ENCODE peak calls at places on chromosomes 5 and 9, in four cellular contexts. One of them, this sample, is unnamed.

GRCh38 chr9:22084336-22085035 is 75.4 kb upstream of the CDKN2B start:
- DNase-seq in effector memory CD4-positive, alpha-beta T cell: no peak
- DNase-seq in A549: no peak
- DNase-seq in thyroid gland: no peak
- DNase-seq in this sample: no peak

GRCh38 chr5:177349762-177350161 is 1.7 kb downstream of the LMAN2 start:
- DNase-seq in effector memory CD4-positive, alpha-beta T cell: no peak
- DNase-seq in A549: no peak
- DNase-seq in thyroid gland: no peak
- DNase-seq in this sample: no peak

GRCh38 chr5:157390179-157390923 is 69.7 kb upstream of the NIPAL4 start:
- DNase-seq in effector memory CD4-positive, alpha-beta T cell: peak
- DNase-seq in A549: peak
- DNase-seq in thyroid gland: no peak
- DNase-seq in this sample: no peak

GRCh38 chr5:138344887-138345622 is 7.0 kb downstream of the FAM53C start:
- DNase-seq in effector memory CD4-positive, alpha-beta T cell: no peak
- DNase-seq in A549: no peak
- DNase-seq in thyroid gland: no peak
- DNase-seq in this sample: no peak

GRCh38 chr9:37174247-37174646 is 53.9 kb downstream of the ZCCHC7 start:
- DNase-seq in effector memory CD4-positive, alpha-beta T cell: no peak
- DNase-seq in A549: no peak
- DNase-seq in thyroid gland: no peak
- DNase-seq in this sample: no peak

GRCh38 chr5:57862471-57863282 is 380.1 kb upstream of the ACTBL2 start:
- DNase-seq in effector memory CD4-positive, alpha-beta T cell: no peak
- DNase-seq in A549: no peak
- DNase-seq in thyroid gland: no peak
- DNase-seq in this sample: no peak

GRCh38 chr5:67263656-67264055 is 67.1 kb upstream of the CD180 start:
- DNase-seq in effector memory CD4-positive, alpha-beta T cell: no peak
- DNase-seq in A549: no peak
- DNase-seq in thyroid gland: no peak
- DNase-seq in this sample: no peak

GRCh38 chr5:5326126-5326758 is 96.2 kb upstream of the ICE1 start:
- DNase-seq in effector memory CD4-positive, alpha-beta T cell: no peak
- DNase-seq in A549: no peak
- DNase-seq in thyroid gland: no peak
- DNase-seq in this sample: no peak

GRCh38 chr5:140690941-140691924 is at the start of the genes HARS1 and HARS2:
- DNase-seq in effector memory CD4-positive, alpha-beta T cell: peak
- DNase-seq in A549: peak
- DNase-seq in thyroid gland: peak
- DNase-seq in this sample: peak

GRCh38 chr9:37325778-37326177 is 96.7 kb upstream of the GRHPR start:
- DNase-seq in effector memory CD4-positive, alpha-beta T cell: no peak
- DNase-seq in A549: no peak
- DNase-seq in thyroid gland: peak
- DNase-seq in this sample: no peak

GRCh38 chr9:73995836-73996235 is 501.3 kb upstream of the RORB start:
- DNase-seq in effector memory CD4-positive, alpha-beta T cell: no peak
- DNase-seq in A549: no peak
- DNase-seq in thyroid gland: no peak
- DNase-seq in this sample: no peak

GRCh38 chr9:3508531-3509374 is 17.0 kb downstream of the RFX3 start:
- DNase-seq in effector memory CD4-positive, alpha-beta T cell: no peak
- DNase-seq in A549: no peak
- DNase-seq in thyroid gland: no peak
- DNase-seq in this sample: no peak

GRCh38 chr9:93808115-93809029 is 146.8 kb downstream of the BARX1 start:
- DNase-seq in effector memory CD4-positive, alpha-beta T cell: no peak
- DNase-seq in A549: no peak
- DNase-seq in thyroid gland: no peak
- DNase-seq in this sample: no peak

GRCh38 chr5:179820483-179821297 is at the start of gene SQSTM1:
- DNase-seq in effector memory CD4-positive, alpha-beta T cell: peak
- DNase-seq in A549: no peak
- DNase-seq in thyroid gland: peak
- DNase-seq in this sample: no peak

GRCh38 chr9:124698265-124698664 is 72.8 kb downstream of the NR6A1 start:
- DNase-seq in effector memory CD4-positive, alpha-beta T cell: no peak
- DNase-seq in A549: no peak
- DNase-seq in thyroid gland: no peak
- DNase-seq in this sample: no peak

GRCh38 chr5:113267361-113267900 is 167.4 kb downstream of the TSSK1B start:
- DNase-seq in effector memory CD4-positive, alpha-beta T cell: no peak
- DNase-seq in A549: no peak
- DNase-seq in thyroid gland: no peak
- DNase-seq in this sample: no peak

GRCh38 chr9:114830546-114830945 is 24.7 kb upstream of the TNFSF15 start:
- DNase-seq in effector memory CD4-positive, alpha-beta T cell: no peak
- DNase-seq in A549: no peak
- DNase-seq in thyroid gland: no peak
- DNase-seq in this sample: no peak

GRCh38 chr5:63719147-63719546 is 243.1 kb downstream of the HTR1A start:
- DNase-seq in effector memory CD4-positive, alpha-beta T cell: no peak
- DNase-seq in A549: no peak
- DNase-seq in thyroid gland: no peak
- DNase-seq in this sample: no peak

GRCh38 chr5:133842846-133843725 is 125.3 kb downstream of the C5orf15 start:
- DNase-seq in effector memory CD4-positive, alpha-beta T cell: no peak
- DNase-seq in A549: no peak
- DNase-seq in thyroid gland: no peak
- DNase-seq in this sample: no peak

GRCh38 chr9:133558191-133559126 is 24.0 kb downstream of the ADAMTSL2 start:
- DNase-seq in effector memory CD4-positive, alpha-beta T cell: no peak
- DNase-seq in A549: peak
- DNase-seq in thyroid gland: no peak
- DNase-seq in this sample: no peak

GRCh38 chr5:172859966-172860365 is 25.9 kb downstream of the ERGIC1 start:
- DNase-seq in effector memory CD4-positive, alpha-beta T cell: no peak
- DNase-seq in A549: no peak
- DNase-seq in thyroid gland: peak
- DNase-seq in this sample: no peak

GRCh38 chr5:116176124-116176523 is 91.3 kb downstream of the COMMD10 start:
- DNase-seq in effector memory CD4-positive, alpha-beta T cell: no peak
- DNase-seq in A549: no peak
- DNase-seq in thyroid gland: no peak
- DNase-seq in this sample: no peak

GRCh38 chr5:142817961-142818431 is 47.8 kb downstream of the ARHGAP26 start:
- DNase-seq in effector memory CD4-positive, alpha-beta T cell: no peak
- DNase-seq in A549: no peak
- DNase-seq in thyroid gland: peak
- DNase-seq in this sample: no peak

GRCh38 chr5:31722111-31722510 is 83.2 kb downstream of the PDZD2 start:
- DNase-seq in effector memory CD4-positive, alpha-beta T cell: no peak
- DNase-seq in A549: no peak
- DNase-seq in thyroid gland: no peak
- DNase-seq in this sample: no peak

GRCh38 chr9:116193636-116194035 is 40.0 kb downstream of the PAPPA start:
- DNase-seq in effector memory CD4-positive, alpha-beta T cell: no peak
- DNase-seq in A549: no peak
- DNase-seq in thyroid gland: no peak
- DNase-seq in this sample: no peak

GRCh38 chr9:120655005-120655622 is 59.2 kb downstream of the MEGF9 start:
- DNase-seq in effector memory CD4-positive, alpha-beta T cell: no peak
- DNase-seq in A549: no peak
- DNase-seq in thyroid gland: no peak
- DNase-seq in this sample: no peak

GRCh38 chr5:109387408-109387974 is 22.3 kb downstream of the PJA2 start:
- DNase-seq in effector memory CD4-positive, alpha-beta T cell: no peak
- DNase-seq in A549: no peak
- DNase-seq in thyroid gland: no peak
- DNase-seq in this sample: no peak

GRCh38 chr9:135559606-135560005 is 1.9 kb upstream of the PAEP start:
- DNase-seq in effector memory CD4-positive, alpha-beta T cell: no peak
- DNase-seq in A549: no peak
- DNase-seq in thyroid gland: no peak
- DNase-seq in this sample: no peak

GRCh38 chr5:176489077-176489476 is 40.9 kb downstream of the FAF2 start:
- DNase-seq in effector memory CD4-positive, alpha-beta T cell: no peak
- DNase-seq in A549: no peak
- DNase-seq in thyroid gland: no peak
- DNase-seq in this sample: no peak

GRCh38 chr5:179152941-179153340 is 92.8 kb downstream of the ZNF354C start:
- DNase-seq in effector memory CD4-positive, alpha-beta T cell: no peak
- DNase-seq in A549: no peak
- DNase-seq in thyroid gland: no peak
- DNase-seq in this sample: no peak

GRCh38 chr5:174251305-174251704 is 205.8 kb downstream of the NSG2 start:
- DNase-seq in effector memory CD4-positive, alpha-beta T cell: no peak
- DNase-seq in A549: no peak
- DNase-seq in thyroid gland: no peak
- DNase-seq in this sample: no peak

GRCh38 chr5:74889523-74890105 is 23.4 kb upstream of the FAM169A start:
- DNase-seq in effector memory CD4-positive, alpha-beta T cell: no peak
- DNase-seq in A549: no peak
- DNase-seq in thyroid gland: no peak
- DNase-seq in this sample: peak

GRCh38 chr9:32431196-32431595 is 46.8 kb downstream of the ACO1 start:
- DNase-seq in effector memory CD4-positive, alpha-beta T cell: no peak
- DNase-seq in A549: no peak
- DNase-seq in thyroid gland: no peak
- DNase-seq in this sample: no peak

GRCh38 chr5:75049581-75050274 is 2.6 kb downstream of the GCNT4 start:
- DNase-seq in effector memory CD4-positive, alpha-beta T cell: no peak
- DNase-seq in A549: peak
- DNase-seq in thyroid gland: peak
- DNase-seq in this sample: peak

GRCh38 chr5:171978016-171978415 is 28.4 kb downstream of the FBXW11 start:
- DNase-seq in effector memory CD4-positive, alpha-beta T cell: no peak
- DNase-seq in A549: no peak
- DNase-seq in thyroid gland: no peak
- DNase-seq in this sample: no peak

GRCh38 chr5:87169300-87169991 is 98.2 kb upstream of the RASA1 start:
- DNase-seq in effector memory CD4-positive, alpha-beta T cell: no peak
- DNase-seq in A549: no peak
- DNase-seq in thyroid gland: no peak
- DNase-seq in this sample: no peak

GRCh38 chr5:124404796-124405195 is 341.6 kb downstream of the ZNF608 start:
- DNase-seq in effector memory CD4-positive, alpha-beta T cell: no peak
- DNase-seq in A549: no peak
- DNase-seq in thyroid gland: no peak
- DNase-seq in this sample: no peak

GRCh38 chr5:124411089-124411488 is 335.4 kb downstream of the ZNF608 start:
- DNase-seq in effector memory CD4-positive, alpha-beta T cell: no peak
- DNase-seq in A549: no peak
- DNase-seq in thyroid gland: no peak
- DNase-seq in this sample: no peak

GRCh38 chr5:124414973-124415372 is 331.5 kb downstream of the ZNF608 start:
- DNase-seq in effector memory CD4-positive, alpha-beta T cell: no peak
- DNase-seq in A549: no peak
- DNase-seq in thyroid gland: no peak
- DNase-seq in this sample: no peak

GRCh38 chr5:124408738-124409453 is 337.5 kb downstream of the ZNF608 start:
- DNase-seq in effector memory CD4-positive, alpha-beta T cell: no peak
- DNase-seq in A549: no peak
- DNase-seq in thyroid gland: no peak
- DNase-seq in this sample: no peak

DNA sequence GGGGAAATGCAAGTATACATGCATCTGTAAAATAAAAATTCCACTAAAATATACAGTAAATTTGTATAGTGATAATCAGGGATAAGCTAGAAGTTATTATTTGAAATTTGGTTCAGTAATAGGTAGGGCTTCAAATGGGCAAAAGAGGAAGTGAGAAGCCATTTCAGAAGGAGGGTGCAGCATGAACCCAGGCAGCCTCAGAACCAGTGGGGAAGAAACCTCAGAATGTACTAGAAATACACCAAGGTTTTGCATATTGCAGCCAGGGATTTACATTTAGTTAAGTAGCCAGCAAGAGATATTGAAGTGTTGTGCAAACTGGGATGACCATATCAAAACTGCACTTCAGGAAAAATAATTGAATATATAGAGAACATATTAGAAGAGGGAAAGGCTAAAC is 335.9 kb downstream of the ZNF608 start:
- DNase-seq in effector memory CD4-positive, alpha-beta T cell: no peak
- DNase-seq in A549: no peak
- DNase-seq in thyroid gland: no peak
- DNase-seq in this sample: peak
- H3K4me3 ChIP-seq in effector memory CD4-positive, alpha-beta T cell: no peak
- H3K4me3 ChIP-seq in A549: no peak
- H3K4me3 ChIP-seq in thyroid gland: no peak
- H3K4me3 ChIP-seq in this sample: no peak

GRCh38 chr5:60520451-60521210 is 179.3 kb downstream of the DEPDC1B start:
- DNase-seq in effector memory CD4-positive, alpha-beta T cell: no peak
- DNase-seq in A549: no peak
- DNase-seq in thyroid gland: peak
- DNase-seq in this sample: no peak
- H3K4me3 ChIP-seq in effector memory CD4-positive, alpha-beta T cell: no peak
- H3K4me3 ChIP-seq in A549: no peak
- H3K4me3 ChIP-seq in thyroid gland: no peak
- H3K4me3 ChIP-seq in this sample: peak

GRCh38 chr9:129640086-129640870 is 1.7 kb downstream of the ASB6 start:
- DNase-seq in effector memory CD4-positive, alpha-beta T cell: no peak
- DNase-seq in A549: no peak
- DNase-seq in thyroid gland: peak
- DNase-seq in this sample: no peak
- H3K4me3 ChIP-seq in effector memory CD4-positive, alpha-beta T cell: no peak
- H3K4me3 ChIP-seq in A549: peak
- H3K4me3 ChIP-seq in thyroid gland: no peak
- H3K4me3 ChIP-seq in this sample: no peak

GRCh38 chr9:132128191-132128590 is 33.7 kb upstream of the NTNG2 start:
- DNase-seq in effector memory CD4-positive, alpha-beta T cell: no peak
- DNase-seq in A549: no peak
- DNase-seq in thyroid gland: no peak
- DNase-seq in this sample: no peak

GRCh38 chr9:132125361-132125760 is 36.5 kb upstream of the NTNG2 start:
- DNase-seq in effector memory CD4-positive, alpha-beta T cell: no peak
- DNase-seq in A549: no peak
- DNase-seq in thyroid gland: no peak
- DNase-seq in this sample: no peak

GRCh38 chr9:132124800-132125199 is 37.1 kb upstream of the NTNG2 start:
- DNase-seq in effector memory CD4-positive, alpha-beta T cell: no peak
- DNase-seq in A549: no peak
- DNase-seq in thyroid gland: no peak
- DNase-seq in this sample: no peak

GRCh38 chr9:132126837-132127236 is 35.0 kb upstream of the NTNG2 start:
- DNase-seq in effector memory CD4-positive, alpha-beta T cell: no peak
- DNase-seq in A549: no peak
- DNase-seq in thyroid gland: no peak
- DNase-seq in this sample: no peak

GRCh38 chr9:132125944-132126720 is 35.7 kb upstream of the NTNG2 start:
- DNase-seq in effector memory CD4-positive, alpha-beta T cell: no peak
- DNase-seq in A549: no peak
- DNase-seq in thyroid gland: peak
- DNase-seq in this sample: no peak
- H3K4me3 ChIP-seq in effector memory CD4-positive, alpha-beta T cell: no peak
- H3K4me3 ChIP-seq in A549: no peak
- H3K4me3 ChIP-seq in thyroid gland: no peak
- H3K4me3 ChIP-seq in this sample: no peak

GRCh38 chr5:56585973-56586740 is 229.2 kb upstream of the MAP3K1 start:
- DNase-seq in effector memory CD4-positive, alpha-beta T cell: no peak
- DNase-seq in A549: no peak
- DNase-seq in thyroid gland: peak
- DNase-seq in this sample: no peak
- H3K4me3 ChIP-seq in effector memory CD4-positive, alpha-beta T cell: no peak
- H3K4me3 ChIP-seq in A549: no peak
- H3K4me3 ChIP-seq in thyroid gland: no peak
- H3K4me3 ChIP-seq in this sample: no peak